ENCODE peak calls at places on chromosomes 16 and 17, in four cellular contexts. D is GM12878, I is SK-N-SH, J is HepG2. N is an unnamed sample.

GRCh38 chr16:180101-180920 is at the start of gene HBQ1:
- DNase-seq in D (no peak), I (peak), J (peak), N (peak)

GRCh38 chr16:4266372-4266771 is 6.5 kb downstream of the TFAP4 start:
- DNase-seq in D (no peak), I (peak), J (peak), N (peak)

GRCh38 chr16:56448005-56448404 is 3.1 kb downstream of the NUDT21 start:
- DNase-seq in D (no peak), I (no peak), J (no peak), N (no peak)

GRCh38 chr17:83196088-83196765 is 116.8 kb downstream of the METRNL start:
- DNase-seq in D (no peak), I (no peak), J (no peak), N (no peak)

GRCh38 chr17:42553161-42553818 is 567 bp downstream of the HSD17B1 start:
- DNase-seq in D (no peak), I (peak), J (no peak), N (no peak)

GRCh38 chr17:77242118-77242800 is 101.5 kb downstream of the SEC14L1 start:
- DNase-seq in D (no peak), I (no peak), J (no peak), N (no peak)

GRCh38 chr17:82041139-82041814 is 3.8 kb upstream of the DCXR start:
- DNase-seq in D (no peak), I (no peak), J (no peak), N (no peak)

GRCh38 chr17:12672944-12673343 is 7.3 kb downstream of the MYOCD start:
- DNase-seq in D (no peak), I (no peak), J (no peak), N (no peak)

GRCh38 chr16:77132051-77132618 is 58.9 kb upstream of the MON1B start:
- DNase-seq in D (no peak), I (no peak), J (no peak), N (no peak)

GRCh38 chr17:1942066-1942365 is 83.1 kb downstream of the RTN4RL1 start:
- DNase-seq in D (no peak), I (no peak), J (no peak), N (no peak)

GRCh38 chr16:80122155-80122554 is 418.6 kb upstream of the DYNLRB2 start:
- DNase-seq in D (no peak), I (peak), J (no peak), N (no peak)

GRCh38 chr17:50956750-50957523 is 90.8 kb upstream of the TOB1 start:
- DNase-seq in D (no peak), I (peak), J (peak), N (peak)

GRCh38 chr16:86566601-86566965 is at the start of gene FOXC2:
- DNase-seq in D (no peak), I (peak), J (no peak), N (peak)

GRCh38 chr17:60525347-60525623 is 757 bp downstream of the APPBP2 start:
- DNase-seq in D (no peak), I (no peak), J (no peak), N (no peak)

GRCh38 chr17:68785565-68786486 is 169.4 kb downstream of the ABCA8 start:
- DNase-seq in D (no peak), I (no peak), J (no peak), N (no peak)

GRCh38 chr16:30761427-30761927 is 385 bp downstream of the CFAP119 start:
- DNase-seq in D (no peak), I (peak), J (no peak), N (no peak)

GRCh38 chr16:588639-588888 is 1.3 kb upstream of the RAB40C start:
- DNase-seq in D (no peak), I (peak), J (no peak), N (peak)

GRCh38 chr16:88062341-88062861 is 111.2 kb downstream of the BANP start:
- DNase-seq in D (no peak), I (peak), J (no peak), N (no peak)

GRCh38 chr17:8185580-8186445 is 4.2 kb downstream of the BORCS6 start:
- DNase-seq in D (no peak), I (peak), J (peak), N (peak)

GRCh38 chr16:81532491-81533174 is 88.0 kb downstream of the CMIP start:
- DNase-seq in D (no peak), I (no peak), J (peak), N (peak)

GRCh38 chr17:35586569-35587073 is 501 bp upstream of the AP2B1 start:
- DNase-seq in D (no peak), I (no peak), J (no peak), N (no peak)

GRCh38 chr17:21688293-21688949 is 3.9 kb upstream of the KCNJ18 start:
- DNase-seq in D (no peak), I (no peak), J (no peak), N (no peak)

GRCh38 chr16:21950782-21951521 is 2.2 kb upstream of the UQCRC2 start:
- DNase-seq in D (no peak), I (peak), J (peak), N (peak)

GRCh38 chr16:16828913-16829398 is 450.0 kb downstream of the NPIPA7 start:
- DNase-seq in D (no peak), I (no peak), J (no peak), N (no peak)

GRCh38 chr16:17313085-17313611 is 157.6 kb downstream of the XYLT1 start:
- DNase-seq in D (no peak), I (peak), J (no peak), N (no peak)

GRCh38 chr16:47310792-47311211 is 150.1 kb downstream of the ITFG1 start:
- DNase-seq in D (peak), I (no peak), J (no peak), N (no peak)

GRCh38 chr16:14088155-14088753 is 17.1 kb downstream of the MRTFB start:
- DNase-seq in D (no peak), I (no peak), J (peak), N (no peak)

GRCh38 chr17:14197582-14197981 is 39.1 kb downstream of the CDRT15 start:
- DNase-seq in D (no peak), I (no peak), J (no peak), N (no peak)

GRCh38 chr17:5282639-5283217 is 644 bp downstream of the RABEP1 start:
- DNase-seq in D (no peak), I (no peak), J (no peak), N (peak)

GRCh38 chr17:59633658-59634359 is 14.1 kb downstream of the CLTC start:
- DNase-seq in D (no peak), I (no peak), J (no peak), N (no peak)

GRCh38 chr17:81509687-81510523 is 2.7 kb downstream of the ACTG1 start:
- DNase-seq in D (no peak), I (no peak), J (no peak), N (peak)

GRCh38 chr16:24890746-24891145 is 45.0 kb downstream of the SLC5A11 start:
- DNase-seq in D (no peak), I (no peak), J (no peak), N (no peak)

GRCh38 chr16:66389256-66390175 is 23.0 kb downstream of the CDH5 start:
- DNase-seq in D (no peak), I (no peak), J (no peak), N (no peak)

GRCh38 chr16:21277045-21277926 is 804 bp downstream of the CRYM start:
- DNase-seq in D (no peak), I (no peak), J (no peak), N (no peak)

GRCh38 chr17:47720754-47721533 is 12.1 kb upstream of the TBX21 start:
- DNase-seq in D (no peak), I (peak), J (no peak), N (no peak)

GRCh38 chr17:66966529-66967418 is 2.3 kb downstream of the CACNG4 start:
- DNase-seq in D (no peak), I (peak), J (no peak), N (no peak)

GRCh38 chr17:66964930-66965800 is 658 bp downstream of the CACNG4 start:
- DNase-seq in D (no peak), I (peak), J (no peak), N (peak)

GRCh38 chr17:66965801-66966528 is 1.5 kb downstream of the CACNG4 start:
- DNase-seq in D (no peak), I (no peak), J (no peak), N (no peak)

GRCh38 chr17:66963521-66964082 is 905 bp upstream of the CACNG4 start:
- DNase-seq in D (no peak), I (peak), J (no peak), N (no peak)

GRCh38 chr17:66964083-66964771 is at the start of gene CACNG4:
- DNase-seq in D (no peak), I (peak), J (no peak), N (no peak)
- TF ChIP-seq PBX3 in D (no peak), I (no peak), J (no peak), N (no peak)

GRCh38 chr17:39014795-39015545 is 47.8 kb upstream of the FBXO47 start:
- DNase-seq in D (no peak), I (no peak), J (no peak), N (peak)

GRCh38 chr17:39014044-39014794 is 47.0 kb upstream of the FBXO47 start:
- DNase-seq in D (no peak), I (no peak), J (peak), N (no peak)

GRCh38 chr17:39009471-39010085 is 42.4 kb upstream of the FBXO47 start:
- DNase-seq in D (no peak), I (no peak), J (no peak), N (no peak)

GRCh38 chr17:39012725-39013124 is 45.5 kb upstream of the FBXO47 start:
- DNase-seq in D (no peak), I (no peak), J (no peak), N (no peak)

DNA sequence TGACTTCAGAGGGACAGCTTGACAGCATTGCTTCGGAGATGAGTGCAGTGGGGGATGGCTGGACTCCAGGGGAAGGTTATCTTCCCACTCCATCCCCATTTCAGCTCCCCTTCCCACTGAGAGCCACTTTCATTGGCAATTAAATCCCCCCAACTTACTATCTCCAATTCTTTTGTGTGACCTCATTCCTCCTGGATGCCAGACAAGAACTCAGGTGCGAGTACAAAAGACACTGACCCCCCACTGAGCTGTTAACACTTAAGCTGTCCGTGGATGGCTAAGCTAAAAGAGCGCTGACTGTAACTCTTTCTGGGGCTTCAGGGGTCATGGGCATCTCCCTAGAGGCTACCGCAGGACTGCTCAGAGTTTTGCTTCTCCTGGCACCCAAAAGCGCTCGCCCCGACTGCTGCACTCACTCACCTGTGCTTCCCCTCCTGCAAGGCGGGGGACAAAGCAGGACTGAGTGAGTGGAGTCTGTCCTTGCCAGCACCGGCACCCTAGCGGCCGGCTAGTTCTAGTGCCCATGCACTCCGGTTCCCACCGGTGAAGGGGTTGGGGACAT is 44.8 kb upstream of the FBXO47 start:
- DNase-seq in D (no peak), I (no peak), J (peak), N (peak)
- H3K27ac ChIP-seq in D (no peak), I (no peak), J (no peak), N (no peak)

GRCh38 chr17:19003966-19004600 is 481 bp downstream of the FAM83G start:
- DNase-seq in D (no peak), I (peak), J (peak), N (peak)

GRCh38 chr17:19002805-19003542 is 1.6 kb downstream of the FAM83G start:
- DNase-seq in D (no peak), I (no peak), J (no peak), N (no peak)

GRCh38 chr17:19003543-19003965 is 1.0 kb downstream of the FAM83G start:
- DNase-seq in D (no peak), I (no peak), J (no peak), N (no peak)

GRCh38 chr17:19000531-19001011 is 4.0 kb downstream of the FAM83G start:
- DNase-seq in D (no peak), I (peak), J (no peak), N (no peak)

GRCh38 chr17:19002191-19002590 is 2.4 kb downstream of the FAM83G start:
- DNase-seq in D (no peak), I (no peak), J (no peak), N (no peak)
- H3K4me3 ChIP-seq in D (peak), I (no peak), J (peak), N (no peak)

GRCh38 chr17:44995602-44996001 is 27.5 kb upstream of the C1QL1 start:
- DNase-seq in D (no peak), I (no peak), J (no peak), N (no peak)
- TF ChIP-seq PBX3 in D (no peak), I (no peak), J (no peak), N (no peak)

DNA sequence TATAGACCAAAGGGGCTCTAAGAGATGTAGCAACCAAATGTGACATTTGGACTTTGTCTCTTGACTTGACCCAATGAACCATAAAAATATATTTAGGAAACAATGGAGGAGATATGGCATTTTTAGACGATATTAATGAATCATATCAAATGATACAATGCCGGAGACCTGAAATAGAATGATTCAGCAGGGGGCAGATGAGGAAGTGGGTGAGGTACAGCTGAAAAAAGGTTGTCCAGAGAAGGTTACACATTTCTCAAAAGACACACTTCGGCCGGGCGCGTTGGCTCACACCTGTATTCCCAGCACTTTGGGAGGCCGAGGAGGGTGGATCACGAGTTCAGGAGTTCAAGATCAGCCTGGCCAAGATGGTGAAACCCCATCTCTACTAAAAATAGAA is 16.5 kb upstream of the SNN start:
- DNase-seq in D (no peak), I (no peak), J (no peak), N (no peak)
- H3K27ac ChIP-seq in D (no peak), I (no peak), J (no peak), N (peak)

GRCh38 chr17:79748296-79749099 is 17.8 kb downstream of the ENPP7 start:
- DNase-seq in D (no peak), I (peak), J (no peak), N (no peak)
- H3K4me3 ChIP-seq in D (no peak), I (peak), J (peak), N (peak)

GRCh38 chr17:67198131-67198530 is 46.9 kb downstream of the HELZ start:
- DNase-seq in D (no peak), I (no peak), J (no peak), N (no peak)
- TF ChIP-seq PBX3 in D (no peak), I (no peak), J (no peak), N (no peak)

GRCh38 chr17:57868775-57869598 is 19.1 kb upstream of the MRPS23 start:
- DNase-seq in D (no peak), I (no peak), J (no peak), N (no peak)
- H3K27ac ChIP-seq in D (no peak), I (peak), J (peak), N (peak)

N was measured in A549.